ENCODE peak calls at places on chromosomes 2 and 18, in nine cellular contexts. K is Panc1; J is upper lobe of left lung; T is left lung; M is activated naive CD4-positive, alpha-beta T cell treated with anti-CD3 and anti-CD28 coated beads, Interleukin-2, amount 50 U/mL, for 72 hours; B is T-helper 17 cell; P is lower lobe of right lung; I is left cardiac atrium; X is activated CD8-positive, alpha-beta memory T cell treated with anti-CD3 and anti-CD28 coated beads, Interleukin-2, amount 10 ng/mL, durations not matched to agents 7 days and 5 days. G is an unnamed sample.

GRCh38 chr2:102065675-102066252 is 74.0 kb downstream of the IL1R2 start:
- ATAC-seq in T (no peak), B (no peak), I (no peak), K (no peak), X (no peak), J (no peak), P (no peak), M (no peak), G (no peak)

GRCh38 chr2:136238214-136238551 is 120.2 kb upstream of the CXCR4 start:
- ATAC-seq in X (no peak), J (peak; percentile 19), M (peak; percentile 15), K (no peak), I (peak; percentile 10), P (no peak), T (peak; percentile 12), B (peak; percentile 23), G (no peak)

GRCh38 chr2:70204452-70204851 is 13.6 kb upstream of the C2orf42 start:
- ATAC-seq in I (no peak), X (no peak), P (no peak), J (no peak), B (no peak), M (no peak), T (no peak), K (no peak), G (no peak)

GRCh38 chr2:63763336-63764056 is 78.2 kb upstream of the UGP2 start:
- ATAC-seq in M (no peak), J (peak; percentile 65), B (no peak), P (no peak), I (peak; percentile 68), T (no peak), K (no peak), X (no peak), G (no peak)

GRCh38 chr2:148358375-148358774 is 286.2 kb upstream of the EPC2 start:
- ATAC-seq in X (no peak), I (no peak), B (no peak), M (no peak), K (no peak), T (no peak), J (no peak), P (no peak), G (no peak)

GRCh38 chr18:23887493-23887892 is 127.1 kb upstream of the TTC39C start:
- ATAC-seq in P (no peak), M (no peak), J (no peak), B (no peak), I (peak; percentile 16), K (no peak), T (no peak), X (no peak), G (no peak)

GRCh38 chr2:48860391-48860790 is 104.9 kb upstream of the LHCGR start:
- ATAC-seq in P (no peak), T (no peak), X (no peak), K (no peak), J (no peak), I (no peak), B (no peak), M (no peak), G (no peak)

GRCh38 chr2:46213906-46214305 is 83.3 kb upstream of the EPAS1 start:
- ATAC-seq in T (no peak), P (no peak), M (no peak), K (no peak), B (no peak), J (no peak), I (no peak), X (no peak), G (no peak)

GRCh38 chr18:36009214-36009613 is 36.7 kb downstream of the RMP24 start:
- ATAC-seq in J (no peak), P (no peak), M (no peak), X (no peak), K (no peak), T (no peak), I (no peak), B (no peak), G (no peak)

GRCh38 chr2:85314884-85315242 is 12.9 kb downstream of the TGOLN2 start:
- ATAC-seq in M (no peak), T (no peak), B (no peak), K (peak; percentile 32), P (no peak), X (no peak), I (no peak), J (no peak), G (no peak)